ENCODE peak calls at places on chromosome 11, in four cellular contexts. K is NCI-H1105 treated with DMSO at 0.1 percent for 48 hours; H is stimulated activated CD4-positive, alpha-beta T cell treated with anti-CD3 and anti-CD28 coated beads, Interleukin-4, amount 100 ng/mL, for 24 hours; B is iris pigment epithelial cell. T is an unnamed sample.

GRCh38 chr11:66729447-66729846 is 431 bp upstream of the SPTBN2 start:
- DNase-seq in K (no peak), H (no peak), B (no peak), T (no peak)

GRCh38 chr11:129386795-129387390 is 11.2 kb downstream of the BARX2 start:
- DNase-seq in K (no peak), H (no peak), B (no peak), T (no peak)

GRCh38 chr11:72838691-72839305 is 24.6 kb downstream of the ATG16L2 start:
- DNase-seq in K (no peak), H (no peak), B (peak), T (no peak)

GRCh38 chr11:35160248-35160820 is 21.4 kb downstream of the CD44 start:
- DNase-seq in K (no peak), H (no peak), B (no peak), T (no peak)

GRCh38 chr11:122025757-122026156 is 90.3 kb downstream of the BLID start:
- DNase-seq in K (no peak), H (no peak), B (no peak), T (no peak)

GRCh38 chr11:73565804-73566203 is 32.1 kb downstream of the FAM168A start:
- DNase-seq in K (peak), H (no peak), B (no peak), T (no peak)

GRCh38 chr11:61707574-61707973 is 27.4 kb downstream of the DAGLA start:
- DNase-seq in K (no peak), H (no peak), B (no peak), T (no peak)

GRCh38 chr11:26778000-26778757 is 56.3 kb upstream of the SLC5A12 start:
- DNase-seq in K (no peak), H (no peak), B (peak), T (no peak)

GRCh38 chr11:94738746-94739145 is 29.4 kb upstream of the AMOTL1 start:
- DNase-seq in K (no peak), H (no peak), B (no peak), T (no peak)

GRCh38 chr11:131172011-131172410 is 198.4 kb upstream of the NTM start:
- DNase-seq in K (no peak), H (no peak), B (no peak), T (no peak)

GRCh38 chr11:8239536-8240228 is 24.0 kb downstream of the LMO1 start:
- DNase-seq in K (no peak), H (no peak), B (no peak), T (no peak)

GRCh38 chr11:19849947-19850593 is 137.4 kb downstream of the NAV2 start:
- DNase-seq in K (no peak), H (no peak), B (no peak), T (no peak)

GRCh38 chr11:119684361-119685072 is 44.5 kb downstream of the NECTIN1 start:
- DNase-seq in K (no peak), H (no peak), B (peak), T (no peak)

GRCh38 chr11:2577071-2578005 is 122.5 kb downstream of the KCNQ1OT1 start:
- DNase-seq in K (no peak), H (no peak), B (no peak), T (no peak)

GRCh38 chr11:44911031-44911814 is 39.5 kb downstream of the TP53I11 start:
- DNase-seq in K (peak), H (peak), B (peak), T (peak)

GRCh38 chr11:72009156-72009555 is 10.4 kb downstream of the IL18BP start:
- DNase-seq in K (no peak), H (no peak), B (no peak), T (no peak)

GRCh38 chr11:4697583-4697982 is at the start of gene OR51E2:
- DNase-seq in K (no peak), H (no peak), B (peak), T (peak)

GRCh38 chr11:119854521-119854920 is 125.5 kb upstream of the NECTIN1 start:
- DNase-seq in K (peak), H (no peak), B (no peak), T (no peak)

GRCh38 chr11:20172721-20173447 is 12.6 kb upstream of the DBX1 start:
- DNase-seq in K (no peak), H (no peak), B (no peak), T (no peak)

GRCh38 chr11:79045811-79046304 is 395.0 kb downstream of the TENM4 start:
- DNase-seq in K (no peak), H (no peak), B (peak), T (no peak)

GRCh38 chr11:33891714-33892327 is at the start of gene LMO2:
- DNase-seq in K (peak), H (no peak), B (no peak), T (peak)

GRCh38 chr11:116170526-116171120 is 602.2 kb downstream of the BUD13 start:
- DNase-seq in K (no peak), H (no peak), B (no peak), T (peak)

GRCh38 chr11:122102426-122102825 is 13.6 kb downstream of the BLID start:
- DNase-seq in K (no peak), H (no peak), B (no peak), T (no peak)

GRCh38 chr11:115360186-115360824 is 143.9 kb downstream of the CADM1 start:
- DNase-seq in K (no peak), H (no peak), B (no peak), T (no peak)

GRCh38 chr11:3781423-3781822 is 15.9 kb downstream of the NUP98 start:
- DNase-seq in K (no peak), H (no peak), B (peak), T (no peak)

GRCh38 chr11:27614092-27614491 is 86.2 kb downstream of the BDNF start:
- DNase-seq in K (no peak), H (no peak), B (no peak), T (no peak)

GRCh38 chr11:19769820-19770219 is 57.2 kb downstream of the NAV2 start:
- DNase-seq in K (no peak), H (no peak), B (peak), T (no peak)

GRCh38 chr11:122215244-122215992 is 99.4 kb upstream of the BLID start:
- DNase-seq in K (peak), H (peak), B (peak), T (peak)

GRCh38 chr11:68127791-68128681 is 6.8 kb upstream of the CHKA start:
- DNase-seq in K (no peak), H (no peak), B (peak), T (no peak)

GRCh38 chr11:12818333-12819015 is 144.3 kb downstream of the TEAD1 start:
- DNase-seq in K (no peak), H (no peak), B (peak), T (no peak)

GRCh38 chr11:19895776-19896175 is 183.1 kb downstream of the NAV2 start:
- DNase-seq in K (no peak), H (no peak), B (no peak), T (no peak)

T was measured in NCI-H1092 treated with DMSO at 0.1 percent for 48 hours.